ENCODE peak calls at places on chromosomes 5 and 9, in seven cellular contexts. X is endothelial cell; U is neural progenitor cell; D is sigmoid colon; Z is central memory CD4-positive, alpha-beta T cell; V is Peyer's patch; S is hypothalamus. O is an unnamed sample.

GRCh38 chr5:34499001-34499734 is 157.0 kb upstream of the RAI14 start:
- DNase-seq in X (no peak), S (no peak), U (no peak), D (no peak), Z (no peak), V (no peak), O (no peak)

GRCh38 chr9:131706608-131706970 is 33.3 kb downstream of the RAPGEF1 start:
- DNase-seq in Z (no peak), D (no peak), U (no peak), X (no peak), S (no peak), V (no peak), O (no peak)

GRCh38 chr9:78004478-78005229 is 27.0 kb downstream of the GNAQ start:
- DNase-seq in D (no peak), S (no peak), X (no peak), U (no peak), V (no peak), Z (no peak), O (no peak)

GRCh38 chr9:114223564-114224246 is 68.4 kb downstream of the COL27A1 start:
- DNase-seq in D (no peak), Z (no peak), V (no peak), X (no peak), S (no peak), U (no peak), O (no peak)

GRCh38 chr5:31563216-31563615 is 31.1 kb downstream of the C5orf22 start:
- DNase-seq in D (no peak), S (no peak), V (no peak), U (no peak), X (no peak), Z (no peak), O (no peak)

GRCh38 chr9:136665704-136666363 is 3.1 kb downstream of the EGFL7 start:
- DNase-seq in X (peak; percentile 58), V (no peak), Z (no peak), S (no peak), U (peak; percentile 70), D (no peak), O (no peak)

GRCh38 chr5:65142511-65143011 is 339.2 kb downstream of the ADAMTS6 start:
- DNase-seq in X (no peak), D (no peak), V (no peak), S (no peak), U (peak; percentile 80), Z (no peak), O (no peak)

GRCh38 chr9:78973906-78974305 is 597.9 kb upstream of the TLE4 start:
- DNase-seq in X (no peak), S (no peak), U (no peak), Z (no peak), V (no peak), D (no peak), O (no peak)

GRCh38 chr5:151739939-151740335 is 18.5 kb downstream of the ATOX1 start:
- DNase-seq in D (no peak), U (peak; percentile 13), S (no peak), Z (no peak), V (no peak), X (no peak), O (no peak)

GRCh38 chr9:108412755-108413154 is 443.0 kb downstream of the ACTL7B start:
- DNase-seq in V (no peak), S (no peak), Z (no peak), D (no peak), U (peak; percentile 45), X (peak; percentile 31), O (no peak)

GRCh38 chr5:173864126-173865075 is 23.7 kb upstream of the CPEB4 start:
- DNase-seq in U (no peak), V (no peak), X (no peak), S (no peak), Z (no peak), D (no peak), O (no peak)

GRCh38 chr5:141330299-141331080 is at the start of gene PCDHGA1:
- DNase-seq in V (peak; percentile 25), S (no peak), U (peak; percentile 13), X (peak; percentile 25), D (no peak), Z (peak; percentile 13), O (no peak)

GRCh38 chr5:37696190-37697021 is 143.4 kb downstream of the GDNF start:
- DNase-seq in Z (no peak), D (no peak), X (no peak), U (no peak), S (no peak), V (no peak), O (no peak)

GRCh38 chr5:17217421-17218352 is at the start of gene BASP1:
- DNase-seq in V (peak; percentile 85), S (peak; percentile 77), X (peak; percentile 81), Z (peak; percentile 5), D (peak; percentile 80), U (peak; percentile 94), O (no peak)

GRCh38 chr9:102974530-102974929 is 20.6 kb upstream of the CYLC2 start:
- DNase-seq in U (no peak), D (no peak), V (no peak), Z (no peak), S (no peak), X (no peak), O (no peak)

GRCh38 chr9:83472221-83472665 is 66.0 kb downstream of the FRMD3 start:
- DNase-seq in V (no peak), S (no peak), D (no peak), X (no peak), Z (no peak), U (no peak), O (no peak)

GRCh38 chr9:69420611-69421270 is 95.7 kb downstream of the ENTREP1 start:
- DNase-seq in X (no peak), U (no peak), V (no peak), Z (no peak), S (no peak), D (no peak), O (no peak)

GRCh38 chr9:100355561-100355960 is 2.8 kb upstream of the TEX10 start:
- DNase-seq in U (no peak), X (no peak), S (no peak), V (no peak), D (no peak), Z (no peak), O (no peak)

GRCh38 chr9:27124151-27124550 is 15.1 kb downstream of the TEK start:
- DNase-seq in S (no peak), U (no peak), Z (no peak), D (no peak), X (no peak), V (no peak), O (no peak)

GRCh38 chr5:38720691-38721361 is 125.0 kb upstream of the OSMR start:
- DNase-seq in U (no peak), V (no peak), Z (no peak), D (no peak), X (no peak), S (no peak), O (no peak)

GRCh38 chr9:137670391-137671195 is 51.8 kb downstream of the EHMT1 start:
- DNase-seq in V (no peak), X (no peak), D (peak; percentile 60), U (peak; percentile 85), Z (no peak), S (no peak), O (no peak)

GRCh38 chr9:7081065-7081600 is 323.4 kb downstream of the KDM4C start:
- DNase-seq in D (no peak), U (no peak), X (no peak), V (no peak), S (no peak), Z (no peak), O (no peak)

GRCh38 chr5:38208782-38209378 is 49.5 kb upstream of the EGFLAM start:
- DNase-seq in V (no peak), X (peak; percentile 35), S (peak; percentile 5), Z (no peak), U (peak; percentile 68), D (no peak), O (no peak)

GRCh38 chr5:79255786-79256557 is 20.0 kb downstream of the JMY start:
- DNase-seq in V (no peak), S (no peak), X (peak; percentile 70), D (no peak), U (peak; percentile 70), Z (no peak), O (no peak)

GRCh38 chr5:110561510-110561909 is 165.0 kb downstream of the TMEM232 start:
- DNase-seq in V (no peak), U (no peak), X (no peak), Z (no peak), S (no peak), D (no peak), O (no peak)

GRCh38 chr9:92094655-92095054 is 20.6 kb downstream of the SPTLC1 start:
- DNase-seq in V (no peak), S (no peak), U (no peak), X (no peak), D (no peak), Z (no peak), O (no peak)

GRCh38 chr5:57298985-57299491 is 125.2 kb downstream of the GPBP1 start:
- DNase-seq in D (no peak), S (no peak), Z (peak; percentile 68), V (peak; percentile 16), U (peak; percentile 79), X (peak; percentile 50), O (no peak)

GRCh38 chr9:136774416-136775045 is 10.2 kb upstream of the LCN15 start:
- DNase-seq in S (no peak), D (no peak), X (no peak), U (no peak), Z (no peak), V (no peak), O (no peak)

GRCh38 chr5:10987881-10988504 is 227.0 kb upstream of the DAP start:
- DNase-seq in X (peak; percentile 87), U (peak; percentile 84), D (no peak), Z (peak; percentile 46), S (peak; percentile 17), V (peak; percentile 32), O (no peak)

O was measured in anterior cingulate cortex.